ENCODE peak calls at places on chromosomes 6 and 20, in four cellular contexts. U is RWPE1, S is activated B cell treated with CpG ODN at 0.5 μM for 24 hours, Y is tibial artery. X is an unnamed sample.

GRCh38 chr6:24252215-24252614 is 105.6 kb downstream of the DCDC2 start:
- DNase-seq in U (no peak), S (no peak), Y (no peak), X (no peak)

GRCh38 chr6:11277275-11278206 is 45.1 kb upstream of the NEDD9 start:
- DNase-seq in U (peak; percentile 44), S (no peak), Y (no peak), X (no peak)

GRCh38 chr6:150881911-150882481 is 16.5 kb downstream of the MTHFD1L start:
- DNase-seq in U (peak; percentile 64), S (no peak), Y (peak; percentile 57), X (no peak)

GRCh38 chr6:42113929-42114636 is 28.3 kb downstream of the C6orf132 start:
- DNase-seq in U (peak; percentile 64), S (no peak), Y (no peak), X (no peak)

GRCh38 chr6:106560966-106561740 is 68.1 kb downstream of the RTN4IP1 start:
- DNase-seq in U (peak; percentile 61), S (no peak), Y (no peak), X (no peak)

GRCh38 chr20:46022411-46023147 is 6.4 kb upstream of the SLC12A5 start:
- DNase-seq in U (peak; percentile 65), S (peak; percentile 73), Y (no peak), X (no peak)

GRCh38 chr6:100153656-100154055 is 159.6 kb upstream of the MCHR2 start:
- DNase-seq in U (no peak), S (no peak), Y (no peak), X (no peak)

GRCh38 chr20:36467076-36467999 is 74.0 kb upstream of the MYL9 start:
- DNase-seq in U (peak; percentile 81), S (no peak), Y (peak; percentile 52), X (no peak)

GRCh38 chr20:53914091-53914860 is 156.1 kb downstream of the BCAS1 start:
- DNase-seq in U (no peak), S (no peak), Y (no peak), X (no peak)

GRCh38 chr20:17854307-17854903 is 114.2 kb downstream of the SNX5 start:
- DNase-seq in U (peak; percentile 36), S (no peak), Y (peak; percentile 51), X (no peak)

DNA sequence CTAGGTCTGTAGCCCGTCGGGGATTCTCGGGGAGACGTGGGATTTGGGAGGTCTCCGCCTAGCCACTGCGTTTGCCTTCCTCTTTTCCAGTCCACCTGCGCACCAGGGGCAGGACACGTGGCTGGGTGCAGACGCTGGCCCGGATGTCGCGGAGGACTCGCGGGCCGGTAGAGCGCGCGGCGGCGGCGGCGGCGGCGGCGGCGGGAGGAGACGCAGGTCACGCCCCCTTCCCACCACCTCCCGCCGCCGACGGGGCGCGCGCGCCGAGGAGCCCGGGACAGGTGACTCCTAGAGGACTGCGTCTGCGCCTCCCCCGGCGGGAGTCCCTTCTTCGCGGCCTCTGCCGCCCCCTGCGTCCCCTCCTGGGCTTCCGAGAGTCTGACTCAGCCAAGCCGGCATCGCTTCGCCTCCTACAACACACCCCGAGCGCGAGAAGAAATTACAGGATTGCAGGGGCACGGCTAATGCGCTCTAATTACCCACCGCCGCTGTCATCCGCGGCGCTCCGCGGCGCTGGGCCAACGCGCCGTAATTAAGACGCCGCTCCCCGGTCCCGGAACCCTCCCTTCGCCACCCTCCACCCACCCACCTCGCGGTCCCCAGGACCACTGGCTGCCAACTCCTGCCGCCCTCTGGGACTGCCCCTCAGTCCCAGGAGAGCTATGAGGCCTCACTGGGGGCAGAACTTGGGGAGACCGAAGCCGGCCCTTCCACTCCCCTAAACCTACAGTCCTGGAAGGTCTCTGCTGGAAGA is 124.5 kb downstream of the MRPL14 start:
- DNase-seq in U (peak; percentile 27), S (peak; percentile 49), Y (no peak), X (no peak)
- TF ChIP-seq CTCF in U (no peak), S (no peak), Y (no peak), X (peak; percentile 25)

GRCh38 chr6:37700266-37700973 is 2.7 kb upstream of the MDGA1 start:
- DNase-seq in U (no peak), S (no peak), Y (no peak), X (no peak)

GRCh38 chr6:37704923-37705238 is 7.2 kb upstream of the MDGA1 start:
- DNase-seq in U (no peak), S (no peak), Y (no peak), X (no peak)

GRCh38 chr6:37704066-37704465 is 6.4 kb upstream of the MDGA1 start:
- DNase-seq in U (no peak), S (no peak), Y (no peak), X (no peak)

GRCh38 chr6:37699138-37699766 is 1.6 kb upstream of the MDGA1 start:
- DNase-seq in U (no peak), S (no peak), Y (no peak), X (no peak)

DNA sequence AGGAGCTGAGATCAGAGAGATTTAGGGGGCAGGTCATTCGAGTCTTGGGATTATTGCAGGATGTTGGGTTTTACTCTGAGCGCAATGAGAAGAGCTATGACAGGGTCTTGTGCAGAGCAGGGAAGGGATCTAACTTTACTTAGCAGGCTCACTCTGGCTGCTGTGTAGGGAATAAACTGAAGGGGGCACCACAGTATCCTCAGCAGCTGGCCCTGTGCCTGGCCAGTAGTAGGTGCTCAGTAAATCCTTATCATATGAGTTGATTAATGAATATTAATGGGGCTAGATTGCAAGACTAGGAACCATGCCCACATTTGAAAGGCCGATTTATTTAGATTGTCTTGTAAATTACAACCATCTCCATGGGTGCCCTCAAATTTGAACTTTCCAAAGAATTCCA is 4.6 kb upstream of the MDGA1 start:
- DNase-seq in U (no peak), S (no peak), Y (no peak), X (no peak)
- TF ChIP-seq CTCF in U (no peak), S (no peak), Y (no peak), X (peak; percentile 40)

DNA sequence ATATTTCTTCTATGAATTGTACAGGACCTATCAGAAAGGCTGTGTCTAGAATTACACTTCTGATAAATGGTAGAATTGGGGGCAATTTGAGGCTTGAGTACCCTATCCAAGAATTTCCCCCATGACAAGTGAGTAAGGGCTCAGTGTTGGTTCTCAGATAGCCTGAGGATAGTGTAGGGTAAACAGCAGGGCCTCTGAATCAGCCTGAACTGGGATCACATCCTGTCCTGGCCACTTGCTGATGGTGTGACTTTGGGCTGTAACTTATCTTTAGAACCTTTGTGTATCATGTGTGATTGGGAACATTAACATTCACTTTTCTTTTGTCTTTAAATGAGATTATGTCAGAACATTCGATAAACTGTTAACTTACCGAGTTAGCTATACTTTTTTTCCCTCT is 151.0 kb downstream of the CLIC5 start:
- DNase-seq in U (no peak), S (no peak), Y (no peak), X (no peak)
- TF ChIP-seq CTCF in U (no peak), S (no peak), Y (no peak), X (no peak)

GRCh38 chr6:5766260-5766659 is 240.5 kb downstream of the NRN1 start:
- DNase-seq in U (no peak), S (no peak), Y (no peak), X (peak; percentile 27)
- TF ChIP-seq CTCF in U (no peak), S (no peak), Y (no peak), X (peak; percentile 43)

GRCh38 chr6:93842178-93842577 is 422.8 kb upstream of the EPHA7 start:
- DNase-seq in U (no peak), S (no peak), Y (no peak), X (no peak)
- TF ChIP-seq CTCF in U (no peak), S (no peak), Y (no peak), X (no peak)